ENCODE peak calls at places on chromosome 16, in ten cellular contexts. One of them, this sample, is unnamed.

GRCh38 chr16:68282064-68282452 is 17.7 kb downstream of the SLC7A6 start:
- DNase-seq in HT-29: no peak
- DNase-seq in DMS79 treated with DMSO at 0.1 percent for 48 hours: no peak
- DNase-seq in GM12891: no peak
- DNase-seq in left ventricle myocardium inferior: no peak
- DNase-seq in stimulated activated CD4-positive, alpha-beta T cell treated with anti-CD3 and anti-CD28 coated beads, Interleukin-4, amount 100 ng/mL, for 24 hours: no peak
- DNase-seq in activated CD4-positive, alpha-beta T cell treated with anti-CD3 and anti-CD28 coated beads, Interleukin-2, amount 50 U/mL, for 1 hour: no peak
- DNase-seq in SHP77: no peak
- DNase-seq in foreskin fibroblast: no peak
- DNase-seq in mucosa of gallbladder: no peak
- DNase-seq in this sample: no peak

GRCh38 chr16:52191533-52192134 is 355.3 kb downstream of the TOX3 start:
- DNase-seq in HT-29: peak
- DNase-seq in DMS79 treated with DMSO at 0.1 percent for 48 hours: peak
- DNase-seq in GM12891: peak
- DNase-seq in left ventricle myocardium inferior: peak
- DNase-seq in stimulated activated CD4-positive, alpha-beta T cell treated with anti-CD3 and anti-CD28 coated beads, Interleukin-4, amount 100 ng/mL, for 24 hours: peak
- DNase-seq in activated CD4-positive, alpha-beta T cell treated with anti-CD3 and anti-CD28 coated beads, Interleukin-2, amount 50 U/mL, for 1 hour: peak
- DNase-seq in SHP77: peak
- DNase-seq in foreskin fibroblast: peak
- DNase-seq in mucosa of gallbladder: peak
- DNase-seq in this sample: peak

GRCh38 chr16:6018848-6019489 is 921.4 kb upstream of the EEF2KMT start:
- DNase-seq in HT-29: no peak
- DNase-seq in DMS79 treated with DMSO at 0.1 percent for 48 hours: peak
- DNase-seq in GM12891: no peak
- DNase-seq in left ventricle myocardium inferior: no peak
- DNase-seq in stimulated activated CD4-positive, alpha-beta T cell treated with anti-CD3 and anti-CD28 coated beads, Interleukin-4, amount 100 ng/mL, for 24 hours: no peak
- DNase-seq in activated CD4-positive, alpha-beta T cell treated with anti-CD3 and anti-CD28 coated beads, Interleukin-2, amount 50 U/mL, for 1 hour: no peak
- DNase-seq in SHP77: no peak
- DNase-seq in foreskin fibroblast: no peak
- DNase-seq in mucosa of gallbladder: no peak
- DNase-seq in this sample: no peak

GRCh38 chr16:13471036-13471435 is 448.9 kb upstream of the ERCC4 start:
- DNase-seq in HT-29: no peak
- DNase-seq in DMS79 treated with DMSO at 0.1 percent for 48 hours: no peak
- DNase-seq in GM12891: no peak
- DNase-seq in left ventricle myocardium inferior: no peak
- DNase-seq in stimulated activated CD4-positive, alpha-beta T cell treated with anti-CD3 and anti-CD28 coated beads, Interleukin-4, amount 100 ng/mL, for 24 hours: no peak
- DNase-seq in activated CD4-positive, alpha-beta T cell treated with anti-CD3 and anti-CD28 coated beads, Interleukin-2, amount 50 U/mL, for 1 hour: no peak
- DNase-seq in SHP77: no peak
- DNase-seq in foreskin fibroblast: no peak
- DNase-seq in mucosa of gallbladder: no peak
- DNase-seq in this sample: no peak

GRCh38 chr16:19963306-19963705 is 78.7 kb upstream of the GPRC5B start:
- DNase-seq in HT-29: no peak
- DNase-seq in DMS79 treated with DMSO at 0.1 percent for 48 hours: no peak
- DNase-seq in GM12891: no peak
- DNase-seq in left ventricle myocardium inferior: peak
- DNase-seq in stimulated activated CD4-positive, alpha-beta T cell treated with anti-CD3 and anti-CD28 coated beads, Interleukin-4, amount 100 ng/mL, for 24 hours: no peak
- DNase-seq in activated CD4-positive, alpha-beta T cell treated with anti-CD3 and anti-CD28 coated beads, Interleukin-2, amount 50 U/mL, for 1 hour: no peak
- DNase-seq in SHP77: no peak
- DNase-seq in foreskin fibroblast: no peak
- DNase-seq in mucosa of gallbladder: no peak
- DNase-seq in this sample: no peak

GRCh38 chr16:67441289-67441753 is 10.4 kb downstream of the HSD11B2 start:
- DNase-seq in HT-29: peak
- DNase-seq in DMS79 treated with DMSO at 0.1 percent for 48 hours: peak
- DNase-seq in GM12891: no peak
- DNase-seq in left ventricle myocardium inferior: peak
- DNase-seq in stimulated activated CD4-positive, alpha-beta T cell treated with anti-CD3 and anti-CD28 coated beads, Interleukin-4, amount 100 ng/mL, for 24 hours: no peak
- DNase-seq in activated CD4-positive, alpha-beta T cell treated with anti-CD3 and anti-CD28 coated beads, Interleukin-2, amount 50 U/mL, for 1 hour: no peak
- DNase-seq in SHP77: peak
- DNase-seq in foreskin fibroblast: no peak
- DNase-seq in mucosa of gallbladder: peak
- DNase-seq in this sample: no peak

GRCh38 chr16:27177031-27177774 is 26.1 kb upstream of the KDM8 start:
- DNase-seq in HT-29: no peak
- DNase-seq in DMS79 treated with DMSO at 0.1 percent for 48 hours: no peak
- DNase-seq in GM12891: no peak
- DNase-seq in left ventricle myocardium inferior: no peak
- DNase-seq in stimulated activated CD4-positive, alpha-beta T cell treated with anti-CD3 and anti-CD28 coated beads, Interleukin-4, amount 100 ng/mL, for 24 hours: peak
- DNase-seq in activated CD4-positive, alpha-beta T cell treated with anti-CD3 and anti-CD28 coated beads, Interleukin-2, amount 50 U/mL, for 1 hour: no peak
- DNase-seq in SHP77: no peak
- DNase-seq in foreskin fibroblast: peak
- DNase-seq in mucosa of gallbladder: no peak
- DNase-seq in this sample: peak

GRCh38 chr16:1743376-1744337 is 27.7 kb downstream of the NME3 start:
- DNase-seq in HT-29: no peak
- DNase-seq in DMS79 treated with DMSO at 0.1 percent for 48 hours: no peak
- DNase-seq in GM12891: no peak
- DNase-seq in left ventricle myocardium inferior: no peak
- DNase-seq in stimulated activated CD4-positive, alpha-beta T cell treated with anti-CD3 and anti-CD28 coated beads, Interleukin-4, amount 100 ng/mL, for 24 hours: no peak
- DNase-seq in activated CD4-positive, alpha-beta T cell treated with anti-CD3 and anti-CD28 coated beads, Interleukin-2, amount 50 U/mL, for 1 hour: no peak
- DNase-seq in SHP77: no peak
- DNase-seq in foreskin fibroblast: no peak
- DNase-seq in mucosa of gallbladder: no peak
- DNase-seq in this sample: no peak

GRCh38 chr16:81261049-81261648 is 22.7 kb downstream of the BCO1 start:
- DNase-seq in HT-29: peak
- DNase-seq in DMS79 treated with DMSO at 0.1 percent for 48 hours: no peak
- DNase-seq in GM12891: no peak
- DNase-seq in left ventricle myocardium inferior: no peak
- DNase-seq in stimulated activated CD4-positive, alpha-beta T cell treated with anti-CD3 and anti-CD28 coated beads, Interleukin-4, amount 100 ng/mL, for 24 hours: peak
- DNase-seq in activated CD4-positive, alpha-beta T cell treated with anti-CD3 and anti-CD28 coated beads, Interleukin-2, amount 50 U/mL, for 1 hour: peak
- DNase-seq in SHP77: no peak
- DNase-seq in foreskin fibroblast: no peak
- DNase-seq in mucosa of gallbladder: no peak
- DNase-seq in this sample: no peak

GRCh38 chr16:56344518-56345405 is 80.6 kb downstream of the AMFR start:
- DNase-seq in HT-29: no peak
- DNase-seq in DMS79 treated with DMSO at 0.1 percent for 48 hours: no peak
- DNase-seq in GM12891: no peak
- DNase-seq in left ventricle myocardium inferior: no peak
- DNase-seq in stimulated activated CD4-positive, alpha-beta T cell treated with anti-CD3 and anti-CD28 coated beads, Interleukin-4, amount 100 ng/mL, for 24 hours: no peak
- DNase-seq in activated CD4-positive, alpha-beta T cell treated with anti-CD3 and anti-CD28 coated beads, Interleukin-2, amount 50 U/mL, for 1 hour: no peak
- DNase-seq in SHP77: no peak
- DNase-seq in foreskin fibroblast: no peak
- DNase-seq in mucosa of gallbladder: no peak
- DNase-seq in this sample: no peak

GRCh38 chr16:23378921-23379320 is 74.1 kb downstream of the COG7 start:
- DNase-seq in HT-29: no peak
- DNase-seq in DMS79 treated with DMSO at 0.1 percent for 48 hours: no peak
- DNase-seq in GM12891: no peak
- DNase-seq in left ventricle myocardium inferior: no peak
- DNase-seq in stimulated activated CD4-positive, alpha-beta T cell treated with anti-CD3 and anti-CD28 coated beads, Interleukin-4, amount 100 ng/mL, for 24 hours: no peak
- DNase-seq in activated CD4-positive, alpha-beta T cell treated with anti-CD3 and anti-CD28 coated beads, Interleukin-2, amount 50 U/mL, for 1 hour: no peak
- DNase-seq in SHP77: no peak
- DNase-seq in foreskin fibroblast: no peak
- DNase-seq in mucosa of gallbladder: no peak
- DNase-seq in this sample: no peak

GRCh38 chr16:78596348-78596995 is 497.0 kb downstream of the WWOX start:
- DNase-seq in HT-29: no peak
- DNase-seq in DMS79 treated with DMSO at 0.1 percent for 48 hours: no peak
- DNase-seq in GM12891: no peak
- DNase-seq in left ventricle myocardium inferior: no peak
- DNase-seq in stimulated activated CD4-positive, alpha-beta T cell treated with anti-CD3 and anti-CD28 coated beads, Interleukin-4, amount 100 ng/mL, for 24 hours: no peak
- DNase-seq in activated CD4-positive, alpha-beta T cell treated with anti-CD3 and anti-CD28 coated beads, Interleukin-2, amount 50 U/mL, for 1 hour: no peak
- DNase-seq in SHP77: no peak
- DNase-seq in foreskin fibroblast: no peak
- DNase-seq in mucosa of gallbladder: no peak
- DNase-seq in this sample: no peak

GRCh38 chr16:84341533-84342295 is 26.6 kb upstream of the ATP2C2 start:
- DNase-seq in HT-29: no peak
- DNase-seq in DMS79 treated with DMSO at 0.1 percent for 48 hours: no peak
- DNase-seq in GM12891: no peak
- DNase-seq in left ventricle myocardium inferior: no peak
- DNase-seq in stimulated activated CD4-positive, alpha-beta T cell treated with anti-CD3 and anti-CD28 coated beads, Interleukin-4, amount 100 ng/mL, for 24 hours: no peak
- DNase-seq in activated CD4-positive, alpha-beta T cell treated with anti-CD3 and anti-CD28 coated beads, Interleukin-2, amount 50 U/mL, for 1 hour: no peak
- DNase-seq in SHP77: no peak
- DNase-seq in foreskin fibroblast: no peak
- DNase-seq in mucosa of gallbladder: no peak
- DNase-seq in this sample: no peak

GRCh38 chr16:53770641-53771040 is 66.7 kb downstream of the FTO start:
- DNase-seq in HT-29: no peak
- DNase-seq in DMS79 treated with DMSO at 0.1 percent for 48 hours: no peak
- DNase-seq in GM12891: no peak
- DNase-seq in left ventricle myocardium inferior: no peak
- DNase-seq in stimulated activated CD4-positive, alpha-beta T cell treated with anti-CD3 and anti-CD28 coated beads, Interleukin-4, amount 100 ng/mL, for 24 hours: no peak
- DNase-seq in activated CD4-positive, alpha-beta T cell treated with anti-CD3 and anti-CD28 coated beads, Interleukin-2, amount 50 U/mL, for 1 hour: no peak
- DNase-seq in SHP77: no peak
- DNase-seq in foreskin fibroblast: no peak
- DNase-seq in mucosa of gallbladder: no peak
- DNase-seq in this sample: no peak

GRCh38 chr16:78487471-78487870 is 388.0 kb downstream of the WWOX start:
- DNase-seq in HT-29: no peak
- DNase-seq in DMS79 treated with DMSO at 0.1 percent for 48 hours: no peak
- DNase-seq in GM12891: no peak
- DNase-seq in left ventricle myocardium inferior: no peak
- DNase-seq in stimulated activated CD4-positive, alpha-beta T cell treated with anti-CD3 and anti-CD28 coated beads, Interleukin-4, amount 100 ng/mL, for 24 hours: no peak
- DNase-seq in activated CD4-positive, alpha-beta T cell treated with anti-CD3 and anti-CD28 coated beads, Interleukin-2, amount 50 U/mL, for 1 hour: no peak
- DNase-seq in SHP77: no peak
- DNase-seq in foreskin fibroblast: no peak
- DNase-seq in mucosa of gallbladder: no peak
- DNase-seq in this sample: no peak

GRCh38 chr16:49492896-49493620 is 119.5 kb downstream of the C16orf78 start:
- DNase-seq in HT-29: no peak
- DNase-seq in DMS79 treated with DMSO at 0.1 percent for 48 hours: no peak
- DNase-seq in GM12891: no peak
- DNase-seq in left ventricle myocardium inferior: no peak
- DNase-seq in stimulated activated CD4-positive, alpha-beta T cell treated with anti-CD3 and anti-CD28 coated beads, Interleukin-4, amount 100 ng/mL, for 24 hours: no peak
- DNase-seq in activated CD4-positive, alpha-beta T cell treated with anti-CD3 and anti-CD28 coated beads, Interleukin-2, amount 50 U/mL, for 1 hour: no peak
- DNase-seq in SHP77: no peak
- DNase-seq in foreskin fibroblast: no peak
- DNase-seq in mucosa of gallbladder: no peak
- DNase-seq in this sample: no peak

GRCh38 chr16:30356401-30357084 is 1.4 kb upstream of the CD2BP2 start:
- DNase-seq in HT-29: no peak
- DNase-seq in DMS79 treated with DMSO at 0.1 percent for 48 hours: peak
- DNase-seq in GM12891: no peak
- DNase-seq in left ventricle myocardium inferior: no peak
- DNase-seq in stimulated activated CD4-positive, alpha-beta T cell treated with anti-CD3 and anti-CD28 coated beads, Interleukin-4, amount 100 ng/mL, for 24 hours: no peak
- DNase-seq in activated CD4-positive, alpha-beta T cell treated with anti-CD3 and anti-CD28 coated beads, Interleukin-2, amount 50 U/mL, for 1 hour: no peak
- DNase-seq in SHP77: peak
- DNase-seq in foreskin fibroblast: no peak
- DNase-seq in mucosa of gallbladder: no peak
- DNase-seq in this sample: no peak

GRCh38 chr16:57623251-57624043 is 5.0 kb upstream of the ADGRG1 start:
- DNase-seq in HT-29: peak
- DNase-seq in DMS79 treated with DMSO at 0.1 percent for 48 hours: peak
- DNase-seq in GM12891: no peak
- DNase-seq in left ventricle myocardium inferior: no peak
- DNase-seq in stimulated activated CD4-positive, alpha-beta T cell treated with anti-CD3 and anti-CD28 coated beads, Interleukin-4, amount 100 ng/mL, for 24 hours: no peak
- DNase-seq in activated CD4-positive, alpha-beta T cell treated with anti-CD3 and anti-CD28 coated beads, Interleukin-2, amount 50 U/mL, for 1 hour: no peak
- DNase-seq in SHP77: no peak
- DNase-seq in foreskin fibroblast: peak
- DNase-seq in mucosa of gallbladder: peak
- DNase-seq in this sample: no peak

GRCh38 chr16:89922884-89923639 is at the start of gene TUBB3:
- DNase-seq in HT-29: peak
- DNase-seq in DMS79 treated with DMSO at 0.1 percent for 48 hours: peak
- DNase-seq in GM12891: peak
- DNase-seq in left ventricle myocardium inferior: peak
- DNase-seq in stimulated activated CD4-positive, alpha-beta T cell treated with anti-CD3 and anti-CD28 coated beads, Interleukin-4, amount 100 ng/mL, for 24 hours: no peak
- DNase-seq in activated CD4-positive, alpha-beta T cell treated with anti-CD3 and anti-CD28 coated beads, Interleukin-2, amount 50 U/mL, for 1 hour: no peak
- DNase-seq in SHP77: peak
- DNase-seq in foreskin fibroblast: peak
- DNase-seq in mucosa of gallbladder: peak
- DNase-seq in this sample: peak

GRCh38 chr16:88703486-88704309 is 2.5 kb downstream of the RNF166 start:
- DNase-seq in HT-29: no peak
- DNase-seq in DMS79 treated with DMSO at 0.1 percent for 48 hours: no peak
- DNase-seq in GM12891: no peak
- DNase-seq in left ventricle myocardium inferior: peak
- DNase-seq in stimulated activated CD4-positive, alpha-beta T cell treated with anti-CD3 and anti-CD28 coated beads, Interleukin-4, amount 100 ng/mL, for 24 hours: peak
- DNase-seq in activated CD4-positive, alpha-beta T cell treated with anti-CD3 and anti-CD28 coated beads, Interleukin-2, amount 50 U/mL, for 1 hour: peak
- DNase-seq in SHP77: no peak
- DNase-seq in foreskin fibroblast: no peak
- DNase-seq in mucosa of gallbladder: no peak
- DNase-seq in this sample: no peak

GRCh38 chr16:13909872-13910303 is 10.1 kb upstream of the ERCC4 start:
- DNase-seq in HT-29: no peak
- DNase-seq in DMS79 treated with DMSO at 0.1 percent for 48 hours: no peak
- DNase-seq in GM12891: no peak
- DNase-seq in left ventricle myocardium inferior: peak
- DNase-seq in stimulated activated CD4-positive, alpha-beta T cell treated with anti-CD3 and anti-CD28 coated beads, Interleukin-4, amount 100 ng/mL, for 24 hours: no peak
- DNase-seq in activated CD4-positive, alpha-beta T cell treated with anti-CD3 and anti-CD28 coated beads, Interleukin-2, amount 50 U/mL, for 1 hour: no peak
- DNase-seq in SHP77: no peak
- DNase-seq in foreskin fibroblast: peak
- DNase-seq in mucosa of gallbladder: peak
- DNase-seq in this sample: peak